ENCODE peak calls at places on chromosomes 2 and 18, in five cellular contexts. E, X, W, T and K are unnamed samples.
A peak's percentile ranks its signal among the peaks of the same experiment; 100 is the strongest.

GRCh38 chr18:48941672-48942071 is 9.1 kb downstream of the SMAD7 start:
- DNase-seq in E (peak; percentile 49), X (peak; percentile 17), W (no peak), T (no peak), K (no peak)

GRCh38 chr2:64646007-64646880 is 7.5 kb downstream of the SERTAD2 start:
- DNase-seq in E (peak; percentile 85), X (peak; percentile 89), W (no peak), T (peak; percentile 63), K (peak; percentile 41)

GRCh38 chr18:47334966-47335365 is 83.5 kb upstream of the SKOR2 start:
- DNase-seq in E (no peak), X (no peak), W (no peak), T (no peak), K (no peak)

GRCh38 chr2:101386599-101387150 is 628 bp downstream of the CREG2 start:
- DNase-seq in E (peak; percentile 23), X (no peak), W (no peak), T (no peak), K (peak; percentile 17)

GRCh38 chr2:143015681-143016080 is 113.5 kb upstream of the ARHGAP15 start:
- DNase-seq in E (no peak), X (no peak), W (no peak), T (no peak), K (no peak)

GRCh38 chr2:189579585-189579984 is 1.0 kb downstream of the SLC40A1 start:
- DNase-seq in E (no peak), X (peak; percentile 48), W (no peak), T (no peak), K (no peak)

GRCh38 chr2:200774920-200775319 is 36.8 kb upstream of the BZW1 start:
- DNase-seq in E (no peak), X (no peak), W (no peak), T (no peak), K (no peak)

GRCh38 chr2:219733106-219733505 is 105.7 kb downstream of the SLC4A3 start:
- DNase-seq in E (no peak), X (no peak), W (no peak), T (no peak), K (no peak)

GRCh38 chr2:27647737-27648136 is 15.7 kb downstream of the SUPT7L start:
- DNase-seq in E (no peak), X (no peak), W (no peak), T (no peak), K (no peak)

GRCh38 chr18:54948350-54948837 is 10.9 kb downstream of the CCDC68 start:
- DNase-seq in E (no peak), X (no peak), W (no peak), T (peak; percentile 88), K (no peak)

GRCh38 chr18:54859667-54860421 is 31.6 kb downstream of the RAB27B start:
- DNase-seq in E (no peak), X (no peak), W (no peak), T (no peak), K (no peak)

GRCh38 chr2:196275646-196276352 is 104.4 kb upstream of the STK17B start:
- DNase-seq in E (no peak), X (no peak), W (no peak), T (no peak), K (peak; percentile 24)

GRCh38 chr2:231530099-231531085 is at the start of gene NMUR1:
- DNase-seq in E (peak; percentile 72), X (peak; percentile 39), W (no peak), T (no peak), K (peak; percentile 48)

GRCh38 chr2:7692657-7693161 is 775.5 kb downstream of the RNF144A start:
- DNase-seq in E (no peak), X (no peak), W (no peak), T (no peak), K (no peak)

GRCh38 chr18:43277164-43277600 is at the start of gene SYT4:
- DNase-seq in E (peak; percentile 81), X (peak; percentile 19), W (peak; percentile 66), T (peak; percentile 8), K (no peak)

GRCh38 chr2:158266106-158266505 is 164.4 kb downstream of the UPP2 start:
- DNase-seq in E (no peak), X (no peak), W (no peak), T (no peak), K (no peak)

GRCh38 chr18:79816981-79817606 is 19.4 kb downstream of the KCNG2 start:
- DNase-seq in E (no peak), X (no peak), W (no peak), T (no peak), K (no peak)

GRCh38 chr2:231297108-231297908 is 98.2 kb upstream of the B3GNT7 start:
- DNase-seq in E (peak; percentile 73), X (peak; percentile 52), W (peak; percentile 31), T (peak; percentile 63), K (peak; percentile 71)

GRCh38 chr2:151760139-151760650 is 25.9 kb upstream of the NEB start:
- DNase-seq in E (no peak), X (no peak), W (peak; percentile 7), T (peak; percentile 79), K (no peak)

GRCh38 chr18:62461591-62461990 is 61.2 kb upstream of the ZCCHC2 start:
- DNase-seq in E (no peak), X (no peak), W (no peak), T (no peak), K (no peak)

GRCh38 chr18:36830141-36830495 is 1.2 kb downstream of the KIAA1328 start:
- DNase-seq in E (no peak), X (no peak), W (no peak), T (peak; percentile 4), K (no peak)

GRCh38 chr2:59694176-59694575 is 859.3 kb downstream of the BCL11A start:
- DNase-seq in E (no peak), X (no peak), W (no peak), T (no peak), K (no peak)

GRCh38 chr2:88866756-88867155 is 175.3 kb downstream of the RPIA start:
- DNase-seq in E (no peak), X (no peak), W (no peak), T (no peak), K (no peak)

GRCh38 chr2:177784449-177784845 is 288.1 kb downstream of the PDE11A start:
- DNase-seq in E (no peak), X (no peak), W (no peak), T (no peak), K (no peak)

GRCh38 chr2:205086689-205087088 is 541.4 kb downstream of the PARD3B start:
- DNase-seq in E (no peak), X (no peak), W (no peak), T (no peak), K (no peak)

GRCh38 chr2:30410217-30410616 is 36.8 kb upstream of the LCLAT1 start:
- DNase-seq in E (no peak), X (no peak), W (no peak), T (peak; percentile 64), K (peak; percentile 83)

GRCh38 chr18:29892960-29893558 is 1149.5 kb downstream of the DSC3 start:
- DNase-seq in E (no peak), X (peak; percentile 19), W (no peak), T (no peak), K (no peak)

GRCh38 chr2:174465327-174465726 is 21.5 kb downstream of the GPR155 start:
- DNase-seq in E (peak; percentile 56), X (no peak), W (no peak), T (peak; percentile 32), K (no peak)

GRCh38 chr2:127679680-127680361 is 4.5 kb upstream of the LIMS2 start:
- DNase-seq in E (no peak), X (no peak), W (no peak), T (no peak), K (no peak)

GRCh38 chr2:127680706-127681287 is 5.5 kb upstream of the LIMS2 start:
- DNase-seq in E (no peak), X (no peak), W (no peak), T (no peak), K (no peak)

GRCh38 chr2:127683056-127683455 is 7.7 kb upstream of the LIMS2 start:
- DNase-seq in E (no peak), X (peak; percentile 31), W (no peak), T (no peak), K (no peak)

GRCh38 chr2:127681976-127682857 is 6.9 kb upstream of the LIMS2 start:
- DNase-seq in E (no peak), X (no peak), W (no peak), T (no peak), K (no peak)

DNA sequence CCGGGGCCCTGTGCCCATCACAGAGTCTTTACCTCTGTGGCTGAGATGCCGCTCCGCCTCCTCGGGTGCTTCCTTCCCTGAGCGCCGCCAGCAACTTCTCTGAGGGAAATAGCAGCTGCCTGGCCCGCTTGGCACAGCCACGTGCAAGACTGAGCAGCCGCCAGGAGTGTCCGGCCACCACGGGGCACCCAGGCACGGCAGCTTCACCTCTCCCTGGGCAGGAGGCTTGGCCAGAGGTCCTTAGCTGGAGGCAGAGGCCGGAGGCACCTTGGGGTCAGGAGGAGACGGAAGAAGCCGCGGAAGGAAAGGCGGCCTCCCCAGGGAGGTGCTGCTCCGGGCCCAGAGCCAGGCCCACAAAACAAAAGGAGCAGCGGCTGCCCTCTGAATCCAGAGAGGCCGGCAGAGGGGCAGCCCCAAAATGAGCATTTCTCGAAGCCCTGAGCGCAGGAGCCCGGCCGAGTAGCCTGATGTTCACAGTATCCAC is 6.0 kb upstream of the LIMS2 start:
- DNase-seq in E (no peak), X (peak; percentile 47), W (no peak), T (no peak), K (no peak)
- TF ChIP-seq JUN in E (no peak), X (no peak), W (no peak), T (no peak), K (no peak)

DNA sequence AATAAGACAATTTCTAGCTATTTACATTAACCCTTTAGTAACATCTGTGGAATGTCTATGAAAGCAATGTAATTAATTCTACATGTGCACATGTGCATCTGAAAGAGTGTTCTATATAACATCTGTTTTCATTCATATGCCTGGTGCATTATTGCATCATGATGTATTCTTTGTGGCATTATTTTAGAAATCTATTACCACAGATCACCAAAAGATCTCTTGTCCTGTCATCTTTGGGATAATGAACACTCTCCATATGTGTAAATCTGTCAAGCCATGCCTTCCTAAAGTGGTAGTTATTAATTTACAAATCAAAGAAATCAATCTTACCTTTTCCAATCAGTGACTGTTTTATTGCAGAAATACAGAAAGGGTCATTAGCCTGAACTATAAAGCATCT is 86.9 kb downstream of the TRIB2 start:
- DNase-seq in E (no peak), X (no peak), W (no peak), T (no peak), K (no peak)
- TF ChIP-seq JUN in E (no peak), X (no peak), W (no peak), T (no peak), K (no peak)

DNA sequence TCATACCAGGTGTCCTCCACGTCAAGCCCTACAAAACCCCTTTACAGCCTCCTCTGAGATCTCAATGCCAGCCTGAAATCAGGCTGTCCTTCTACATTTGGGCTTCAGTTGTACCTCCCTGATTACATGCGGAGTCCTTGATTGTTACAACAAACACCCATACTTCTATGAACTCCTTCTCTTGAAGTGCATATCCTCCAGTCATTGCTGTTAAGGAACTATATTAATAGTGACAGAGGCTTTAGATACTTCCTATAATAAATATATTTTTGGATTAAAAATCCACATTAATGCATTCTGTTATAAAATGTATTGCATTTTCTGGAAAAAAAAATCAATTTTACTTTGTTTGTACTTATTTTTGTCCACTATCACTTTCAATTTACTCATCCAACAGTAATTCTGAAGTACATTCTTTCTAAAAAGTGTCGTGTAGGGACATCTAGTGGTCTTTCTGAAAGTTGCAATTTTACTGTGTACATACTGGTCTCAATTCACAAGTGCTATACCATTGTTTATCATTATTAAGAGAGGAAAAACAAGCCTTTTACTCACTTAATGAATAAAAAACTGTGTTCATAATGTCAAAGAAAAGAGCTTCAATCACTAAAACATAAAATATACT is 316.4 kb downstream of the DSEL start:
- DNase-seq in E (no peak), X (peak; percentile 72), W (no peak), T (peak; percentile 53), K (peak; percentile 48)
- TF ChIP-seq JUN in E (no peak), X (no peak), W (no peak), T (no peak), K (no peak)

GRCh38 chr2:70258532-70258875 is 567 bp downstream of the PCYOX1 start:
- DNase-seq in E (peak; percentile 42), X (no peak), W (no peak), T (peak; percentile 41), K (peak; percentile 34)
- TF ChIP-seq JUN in E (no peak), X (no peak), W (no peak), T (no peak), K (no peak)